ENCODE peak calls at places on chromosomes 2 and 18, in seven cellular contexts. O is mammary epithelial cell, U is suprapubic skin, P is RWPE1, M is coronary artery, X is Peyer's patch, W is A549. E is an unnamed sample.

GRCh38 chr2:170237572-170238120 is 59.7 kb downstream of the MYO3B start:
- DNase-seq in O (no peak), U (no peak), P (no peak), M (no peak), X (no peak), W (no peak), E (no peak)

GRCh38 chr18:64807560-64807959 is 658.7 kb upstream of the LINC00305 start:
- DNase-seq in O (no peak), U (no peak), P (no peak), M (no peak), X (no peak), W (no peak), E (no peak)

GRCh38 chr2:224333631-224334030 is 68.3 kb downstream of the FAM124B start:
- DNase-seq in O (no peak), U (no peak), P (no peak), M (no peak), X (no peak), W (no peak), E (no peak)

GRCh38 chr2:86622878-86623548 is 652 bp downstream of the RNF103 start:
- DNase-seq in O (peak), U (no peak), P (no peak), M (peak), X (peak), W (peak), E (no peak)

GRCh38 chr2:149330127-149331022 is at the start of gene LYPD6:
- DNase-seq in O (peak), U (peak), P (peak), M (no peak), X (no peak), W (peak), E (no peak)

GRCh38 chr2:112692914-112693313 is 27.9 kb upstream of the NT5DC4 start:
- DNase-seq in O (peak), U (peak), P (no peak), M (no peak), X (no peak), W (peak), E (no peak)

GRCh38 chr2:98730053-98730850 is 680 bp downstream of the MGAT4A start:
- DNase-seq in O (no peak), U (no peak), P (no peak), M (no peak), X (peak), W (peak), E (no peak)

GRCh38 chr2:223972656-223973102 is 15.4 kb downstream of the MRPL44 start:
- DNase-seq in O (no peak), U (no peak), P (no peak), M (no peak), X (no peak), W (no peak), E (no peak)

GRCh38 chr2:171703574-171704347 is 16.5 kb downstream of the DYNC1I2 start:
- DNase-seq in O (peak), U (no peak), P (peak), M (no peak), X (no peak), W (peak), E (no peak)

GRCh38 chr2:199019898-199020507 is 437.7 kb downstream of the SATB2 start:
- DNase-seq in O (peak), U (no peak), P (peak), M (no peak), X (no peak), W (peak), E (no peak)

GRCh38 chr2:98901291-98901690 is 34.7 kb downstream of the CRACDL start:
- DNase-seq in O (no peak), U (peak), P (no peak), M (no peak), X (no peak), W (no peak), E (no peak)

GRCh38 chr2:25079050-25079635 is 37.3 kb downstream of the EFR3B start:
- DNase-seq in O (no peak), U (no peak), P (no peak), M (no peak), X (no peak), W (no peak), E (no peak)

GRCh38 chr2:85116207-85116606 is 17.0 kb upstream of the TCF7L1 start:
- DNase-seq in O (no peak), U (no peak), P (no peak), M (no peak), X (no peak), W (no peak), E (no peak)

GRCh38 chr2:9714630-9715214 is 83.9 kb upstream of the YWHAQ start:
- DNase-seq in O (no peak), U (no peak), P (no peak), M (no peak), X (no peak), W (no peak), E (no peak)

GRCh38 chr18:42412896-42413295 is 457.9 kb downstream of the PIK3C3 start:
- DNase-seq in O (peak), U (no peak), P (peak), M (no peak), X (no peak), W (peak), E (no peak)

GRCh38 chr2:213237251-213237650 is 47.0 kb upstream of the SPAG16 start:
- DNase-seq in O (no peak), U (no peak), P (no peak), M (no peak), X (no peak), W (no peak), E (no peak)

GRCh38 chr2:9991829-9992273 is 40.4 kb downstream of the GRHL1 start:
- DNase-seq in O (no peak), U (no peak), P (no peak), M (peak), X (no peak), W (no peak), E (no peak)

GRCh38 chr18:77700051-77700450 is 450.4 kb downstream of the GALR1 start:
- DNase-seq in O (no peak), U (no peak), P (no peak), M (no peak), X (no peak), W (no peak), E (no peak)

GRCh38 chr2:19208479-19209204 is 149.8 kb downstream of the OSR1 start:
- DNase-seq in O (no peak), U (no peak), P (no peak), M (no peak), X (no peak), W (peak), E (no peak)

GRCh38 chr2:196758474-196759377 is 40.8 kb downstream of the GTF3C3 start:
- DNase-seq in O (no peak), U (no peak), P (no peak), M (no peak), X (no peak), W (peak), E (no peak)

GRCh38 chr2:196759378-196759706 is 40.1 kb downstream of the GTF3C3 start:
- DNase-seq in O (no peak), U (no peak), P (no peak), M (no peak), X (no peak), W (no peak), E (no peak)
- H3K27ac ChIP-seq in O (no peak), U (no peak), P (no peak), M (no peak), X (no peak), W (no peak), E (no peak)

GRCh38 chr2:228771719-228772254 is 499.3 kb downstream of the PID1 start:
- DNase-seq in O (no peak), U (no peak), P (no peak), M (no peak), X (no peak), W (no peak), E (no peak)

GRCh38 chr2:228768818-228769217 is 502.3 kb downstream of the PID1 start:
- DNase-seq in O (peak), U (no peak), P (peak), M (no peak), X (no peak), W (no peak), E (no peak)

GRCh38 chr2:228774548-228774947 is 496.5 kb downstream of the PID1 start:
- DNase-seq in O (no peak), U (no peak), P (no peak), M (no peak), X (no peak), W (no peak), E (no peak)

GRCh38 chr2:228767196-228767595 is 503.9 kb downstream of the PID1 start:
- DNase-seq in O (no peak), U (no peak), P (no peak), M (no peak), X (no peak), W (no peak), E (no peak)

GRCh38 chr2:228771306-228771705 is 499.8 kb downstream of the PID1 start:
- DNase-seq in O (no peak), U (peak), P (no peak), M (no peak), X (no peak), W (no peak), E (no peak)
- H3K27ac ChIP-seq in O (no peak), U (peak), P (no peak), M (peak), X (peak), W (no peak), E (no peak)

GRCh38 chr2:101744832-101745231 is 47.3 kb downstream of the MAP4K4 start:
- DNase-seq in O (no peak), U (no peak), P (no peak), M (no peak), X (no peak), W (no peak), E (no peak)
- H3K27ac ChIP-seq in O (no peak), U (no peak), P (no peak), M (no peak), X (no peak), W (peak), E (peak)

DNA sequence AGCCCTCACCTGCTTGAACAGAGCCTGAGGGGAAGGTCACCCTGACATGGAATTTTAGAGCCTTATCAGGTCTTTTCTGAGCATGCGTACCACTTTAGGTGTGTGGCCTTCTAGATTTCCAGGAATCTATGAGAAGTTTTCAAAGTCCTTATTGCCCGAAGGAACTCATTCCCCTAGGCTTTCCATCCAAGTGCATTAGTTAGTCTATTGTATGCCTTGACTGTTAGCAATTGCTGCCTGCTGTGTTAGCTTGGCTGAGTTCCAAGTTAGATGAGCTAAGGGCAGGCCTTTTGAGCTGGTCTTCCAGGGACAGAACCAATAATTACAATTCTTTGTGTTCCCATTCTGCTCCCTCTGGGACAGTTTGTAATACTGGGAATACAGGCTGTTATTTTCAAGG is 30.8 kb upstream of the PUM2 start:
- DNase-seq in O (peak), U (no peak), P (no peak), M (no peak), X (no peak), W (no peak), E (no peak)
- H3K27ac ChIP-seq in O (no peak), U (no peak), P (no peak), M (no peak), X (no peak), W (no peak), E (no peak)

DNA sequence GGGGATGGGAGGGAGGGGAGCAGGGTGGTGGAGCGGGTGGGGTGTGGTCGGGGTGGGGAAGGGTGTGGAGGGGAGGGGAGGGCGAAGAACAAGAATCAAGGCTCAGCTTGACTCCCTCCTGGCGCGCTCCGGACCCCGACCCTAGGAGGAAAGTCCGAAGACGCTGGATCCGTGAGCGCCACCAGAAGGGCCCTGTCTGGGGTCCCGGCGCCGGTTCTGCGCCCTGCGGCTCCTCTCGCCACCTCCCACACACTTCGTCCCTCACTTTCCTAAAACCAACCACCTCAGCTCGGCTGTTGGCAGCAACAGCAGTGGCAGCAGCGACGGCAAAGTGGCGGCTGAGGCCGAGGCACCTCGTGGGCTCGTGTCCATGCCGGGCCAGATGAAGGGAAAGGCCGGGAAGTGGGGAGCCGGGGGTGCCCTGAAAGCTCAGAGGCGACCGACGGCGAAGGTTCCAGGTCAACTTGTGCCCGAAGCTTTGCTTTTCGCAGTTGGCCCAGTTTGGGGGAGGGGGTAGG is 2.1 kb downstream of the KLHL14 start:
- DNase-seq in O (no peak), U (no peak), P (no peak), M (no peak), X (peak), W (no peak), E (no peak)
- H3K27ac ChIP-seq in O (no peak), U (no peak), P (no peak), M (no peak), X (peak), W (no peak), E (no peak)

DNA sequence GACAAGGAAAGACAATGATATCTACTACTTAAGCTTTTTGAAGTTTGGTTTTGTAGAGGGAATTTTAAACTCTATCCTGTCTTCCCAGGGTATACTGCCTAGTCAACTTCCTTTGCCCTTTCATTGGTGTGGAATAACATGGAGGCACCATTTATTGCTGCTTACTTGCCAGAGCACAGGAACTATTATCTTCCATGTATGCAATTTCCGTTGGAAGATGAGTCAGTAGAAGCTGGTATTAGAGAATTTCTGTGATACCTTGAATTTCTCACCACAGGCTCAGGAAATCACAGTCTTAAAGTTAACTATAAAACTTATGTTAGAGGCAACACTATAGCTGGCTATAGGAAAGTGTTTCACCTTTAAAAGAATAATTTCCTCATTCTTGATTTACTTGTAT is 40.9 kb upstream of the RGPD4 start:
- DNase-seq in O (no peak), U (no peak), P (no peak), M (no peak), X (no peak), W (no peak), E (no peak)
- H3K27ac ChIP-seq in O (no peak), U (no peak), P (no peak), M (no peak), X (no peak), W (no peak), E (no peak)

DNA sequence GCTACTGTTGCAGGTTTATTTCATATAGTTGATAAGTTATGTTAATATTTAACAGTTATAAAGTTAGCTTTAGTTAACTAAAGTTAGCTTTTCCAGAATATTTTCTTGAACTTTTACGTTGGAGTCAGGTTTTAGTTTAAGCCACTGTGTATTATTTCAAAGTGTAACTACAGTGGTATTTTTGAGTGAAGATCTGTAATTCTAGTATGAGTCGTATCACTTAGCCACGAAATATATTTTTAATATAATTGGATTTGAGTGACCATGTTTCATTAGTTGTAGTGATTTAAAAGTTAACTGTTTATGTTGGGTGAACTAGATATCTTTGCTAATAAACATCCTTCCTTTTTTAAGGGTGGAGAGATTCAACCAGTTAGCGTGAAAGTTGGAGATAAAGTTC is 2.5 kb downstream of the HSPE1 start:
- DNase-seq in O (no peak), U (no peak), P (no peak), M (no peak), X (no peak), W (no peak), E (no peak)
- H3K27ac ChIP-seq in O (no peak), U (no peak), P (no peak), M (no peak), X (peak), W (no peak), E (no peak)